ENCODE peak calls at places on chromosomes 1 and 21, in four cellular contexts. One of them, this sample, is unnamed.
A peak's percentile ranks its signal among the peaks of the same experiment; 100 is the strongest.

GRCh38 chr1:60978421-60979357 is 103.7 kb upstream of the NFIA start:
- DNase-seq in neuronal stem cell: no peak
- DNase-seq in IMR-90: peak; percentile 50
- DNase-seq in H9: peak; percentile 46
- DNase-seq in this sample: no peak

GRCh38 chr1:9922342-9922741 is 12.3 kb upstream of the CTNNBIP1 start:
- DNase-seq in neuronal stem cell: peak; percentile 55
- DNase-seq in IMR-90: no peak
- DNase-seq in H9: no peak
- DNase-seq in this sample: no peak

GRCh38 chr1:116710326-116711060 is 43.0 kb upstream of the IGSF3 start:
- DNase-seq in neuronal stem cell: no peak
- DNase-seq in IMR-90: no peak
- DNase-seq in H9: no peak
- DNase-seq in this sample: no peak

GRCh38 chr1:61171915-61172485 is 89.6 kb downstream of the NFIA start:
- DNase-seq in neuronal stem cell: no peak
- DNase-seq in IMR-90: no peak
- DNase-seq in H9: no peak
- DNase-seq in this sample: no peak

GRCh38 chr1:228058981-228059535 is 23.4 kb upstream of the ARF1 start:
- DNase-seq in neuronal stem cell: no peak
- DNase-seq in IMR-90: no peak
- DNase-seq in H9: no peak
- DNase-seq in this sample: no peak

GRCh38 chr1:11847667-11848445 is at the start of gene NPPA:
- DNase-seq in neuronal stem cell: no peak
- DNase-seq in IMR-90: peak; percentile 19
- DNase-seq in H9: no peak
- DNase-seq in this sample: no peak

GRCh38 chr1:154198756-154199562 is 7.1 kb upstream of the TPM3 start:
- DNase-seq in neuronal stem cell: peak; percentile 59
- DNase-seq in IMR-90: peak; percentile 69
- DNase-seq in H9: peak; percentile 46
- DNase-seq in this sample: no peak

GRCh38 chr1:5423109-5423508 is 569.1 kb downstream of the NPHP4 start:
- DNase-seq in neuronal stem cell: no peak
- DNase-seq in IMR-90: no peak
- DNase-seq in H9: peak; percentile 41
- DNase-seq in this sample: no peak

GRCh38 chr1:41659903-41660302 is 175.4 kb upstream of the EDN2 start:
- DNase-seq in neuronal stem cell: no peak
- DNase-seq in IMR-90: no peak
- DNase-seq in H9: no peak
- DNase-seq in this sample: no peak

GRCh38 chr1:43506233-43506632 is 24.4 kb upstream of the PTPRF start:
- DNase-seq in neuronal stem cell: no peak
- DNase-seq in IMR-90: no peak
- DNase-seq in H9: no peak
- DNase-seq in this sample: peak; percentile 27

GRCh38 chr21:31675332-31675731 is 15.8 kb downstream of the SOD1 start:
- DNase-seq in neuronal stem cell: no peak
- DNase-seq in IMR-90: no peak
- DNase-seq in H9: no peak
- DNase-seq in this sample: no peak

GRCh38 chr1:202270871-202271326 is 70.8 kb downstream of the UBE2T start:
- DNase-seq in neuronal stem cell: no peak
- DNase-seq in IMR-90: no peak
- DNase-seq in H9: peak; percentile 14
- DNase-seq in this sample: peak; percentile 41

GRCh38 chr1:2044510-2045319 is 5.5 kb upstream of the PRKCZ start:
- DNase-seq in neuronal stem cell: peak; percentile 72
- DNase-seq in IMR-90: peak; percentile 4
- DNase-seq in H9: peak; percentile 78
- DNase-seq in this sample: no peak

GRCh38 chr21:36699026-36699545 is at the start of gene SIM2:
- DNase-seq in neuronal stem cell: peak; percentile 54
- DNase-seq in IMR-90: peak; percentile 52
- DNase-seq in H9: peak; percentile 58
- DNase-seq in this sample: no peak

GRCh38 chr1:72937905-72938304 is 655.6 kb upstream of the NEGR1 start:
- DNase-seq in neuronal stem cell: no peak
- DNase-seq in IMR-90: no peak
- DNase-seq in H9: no peak
- DNase-seq in this sample: no peak

GRCh38 chr1:72936151-72936740 is 653.9 kb upstream of the NEGR1 start:
- DNase-seq in neuronal stem cell: no peak
- DNase-seq in IMR-90: no peak
- DNase-seq in H9: no peak
- DNase-seq in this sample: no peak

GRCh38 chr1:72936942-72937341 is 654.6 kb upstream of the NEGR1 start:
- DNase-seq in neuronal stem cell: no peak
- DNase-seq in IMR-90: no peak
- DNase-seq in H9: no peak
- DNase-seq in this sample: no peak

DNA sequence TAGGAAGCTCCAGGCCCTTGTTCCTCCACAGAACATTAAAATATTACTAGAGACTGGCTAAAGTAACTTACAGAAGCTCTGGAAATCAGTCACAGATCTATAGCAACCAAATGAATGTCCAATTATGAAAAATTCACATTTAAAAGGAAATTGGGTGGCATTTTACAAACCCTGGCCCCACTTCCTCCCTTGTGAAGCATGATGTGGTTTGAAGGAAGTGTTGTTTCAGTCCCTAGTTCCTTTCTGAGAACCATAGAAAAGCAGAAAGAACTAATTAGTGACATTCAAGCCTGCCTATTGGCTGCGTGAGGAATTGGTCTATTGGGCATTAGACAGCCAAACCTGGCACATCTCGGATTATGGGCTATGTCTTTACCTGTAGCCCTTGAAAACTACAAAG is 649.7 kb upstream of the NEGR1 start:
- DNase-seq in neuronal stem cell: no peak
- DNase-seq in IMR-90: no peak
- DNase-seq in H9: no peak
- DNase-seq in this sample: no peak
- H2BK15ac ChIP-seq in neuronal stem cell: no peak overlapping the region
- H2BK15ac ChIP-seq in IMR-90: no peak overlapping the region
- H2BK15ac ChIP-seq in H9: no peak overlapping the region
- H2BK15ac ChIP-seq in this sample: no peak overlapping the region

GRCh38 chr1:197686702-197687355 is 88.5 kb downstream of the DENND1B start:
- DNase-seq in neuronal stem cell: no peak
- DNase-seq in IMR-90: no peak
- DNase-seq in H9: no peak
- DNase-seq in this sample: no peak
- H2BK15ac ChIP-seq in neuronal stem cell: no peak overlapping the region
- H2BK15ac ChIP-seq in IMR-90: no peak overlapping the region
- H2BK15ac ChIP-seq in H9: no peak overlapping the region
- H2BK15ac ChIP-seq in this sample: no peak overlapping the region

GRCh38 chr1:53115403-53116306 is 26.8 kb downstream of the SLC1A7 start:
- DNase-seq in neuronal stem cell: peak; percentile 72
- DNase-seq in IMR-90: peak; percentile 65
- DNase-seq in H9: peak; percentile 51
- DNase-seq in this sample: no peak

GRCh38 chr1:53116933-53117332 is 25.5 kb downstream of the SLC1A7 start:
- DNase-seq in neuronal stem cell: no peak
- DNase-seq in IMR-90: no peak
- DNase-seq in H9: no peak
- DNase-seq in this sample: no peak

GRCh38 chr1:53116307-53116810 is 26.1 kb downstream of the SLC1A7 start:
- DNase-seq in neuronal stem cell: no peak
- DNase-seq in IMR-90: no peak
- DNase-seq in H9: no peak
- DNase-seq in this sample: no peak

GRCh38 chr1:53120659-53121058 is 21.8 kb downstream of the SLC1A7 start:
- DNase-seq in neuronal stem cell: no peak
- DNase-seq in IMR-90: no peak
- DNase-seq in H9: peak; percentile 51
- DNase-seq in this sample: no peak

DNA sequence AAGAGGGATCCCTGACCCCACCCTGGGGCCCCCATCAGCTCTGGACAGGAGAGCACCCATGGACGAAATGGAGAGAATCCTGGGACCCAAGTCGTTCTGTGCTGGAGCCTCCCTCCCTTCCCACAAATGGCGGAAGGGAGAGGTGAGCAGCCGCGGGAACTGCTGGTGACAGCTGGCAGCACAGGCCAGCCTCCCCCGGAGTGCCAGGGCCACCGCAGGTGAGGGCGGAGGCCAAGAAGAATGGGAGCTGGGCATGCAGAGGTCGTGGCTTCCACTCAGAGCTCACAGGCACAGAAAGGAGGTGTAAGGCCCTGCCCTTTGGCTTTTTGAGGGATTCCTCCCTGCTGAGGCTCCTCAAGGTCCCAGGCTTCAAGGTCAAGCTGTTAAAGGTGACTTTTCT is 24.6 kb downstream of the SLC1A7 start:
- DNase-seq in neuronal stem cell: no peak
- DNase-seq in IMR-90: no peak
- DNase-seq in H9: no peak
- DNase-seq in this sample: no peak
- H2BK15ac ChIP-seq in neuronal stem cell: peak overlapping the region; percentile 80
- H2BK15ac ChIP-seq in IMR-90: peak overlapping the region; percentile 30
- H2BK15ac ChIP-seq in H9: no peak overlapping the region
- H2BK15ac ChIP-seq in this sample: no peak overlapping the region

GRCh38 chr1:218524986-218525385 is 179.8 kb downstream of the TGFB2 start:
- DNase-seq in neuronal stem cell: no peak
- DNase-seq in IMR-90: no peak
- DNase-seq in H9: no peak
- DNase-seq in this sample: no peak

GRCh38 chr1:218526198-218526580 is 181.1 kb downstream of the TGFB2 start:
- DNase-seq in neuronal stem cell: no peak
- DNase-seq in IMR-90: no peak
- DNase-seq in H9: no peak
- DNase-seq in this sample: no peak

GRCh38 chr1:218521414-218522169 is 176.5 kb downstream of the TGFB2 start:
- DNase-seq in neuronal stem cell: no peak
- DNase-seq in IMR-90: peak; percentile 21
- DNase-seq in H9: peak; percentile 67
- DNase-seq in this sample: peak; percentile 5

GRCh38 chr1:218525451-218526197 is 180.5 kb downstream of the TGFB2 start:
- DNase-seq in neuronal stem cell: no peak
- DNase-seq in IMR-90: no peak
- DNase-seq in H9: no peak
- DNase-seq in this sample: no peak

GRCh38 chr1:218524526-218524925 is 179.4 kb downstream of the TGFB2 start:
- DNase-seq in neuronal stem cell: no peak
- DNase-seq in IMR-90: peak; percentile 44
- DNase-seq in H9: no peak
- DNase-seq in this sample: no peak
- H2BK15ac ChIP-seq in neuronal stem cell: no peak overlapping the region
- H2BK15ac ChIP-seq in IMR-90: peak overlapping the region; percentile 3
- H2BK15ac ChIP-seq in H9: no peak overlapping the region
- H2BK15ac ChIP-seq in this sample: no peak overlapping the region

GRCh38 chr1:53122194-53122846 is 20.1 kb downstream of the SLC1A7 start:
- DNase-seq in neuronal stem cell: no peak
- DNase-seq in IMR-90: peak; percentile 55
- DNase-seq in H9: no peak
- DNase-seq in this sample: no peak
- H2BK15ac ChIP-seq in neuronal stem cell: no peak overlapping the region
- H2BK15ac ChIP-seq in IMR-90: peak overlapping the region; percentile 98
- H2BK15ac ChIP-seq in H9: no peak overlapping the region
- H2BK15ac ChIP-seq in this sample: peak overlapping the region; percentile 95